ENCODE peak calls at places on chromosomes 6 and 20, in nine cellular contexts. E is psoas muscle; U is pancreas; F is CD8-positive, alpha-beta memory T cell; H is GM23338; P is tibial artery; W is esophagus squamous epithelium; Z is CD4-positive, CD25-positive, alpha-beta regulatory T cell; N is left ventricle myocardium inferior. G is an unnamed sample. For H3K4me1, the result is how much of the 10 kb centered on the place peaks cover.

GRCh38 chr6:65189344-65189743 is 517.7 kb downstream of the EYS start:
- DNase-seq in E (no peak), U (no peak), F (no peak), H (no peak), P (no peak), W (no peak), Z (no peak), N (no peak), G (no peak)

GRCh38 chr6:30007132-30007764 is 53.8 kb upstream of the POLR1H start:
- DNase-seq in E (peak), U (peak), F (no peak), H (peak), P (peak), W (no peak), Z (peak), N (peak), G (peak)

GRCh38 chr6:138307816-138308727 is 69.6 kb upstream of the SMIM28 start:
- DNase-seq in E (no peak), U (no peak), F (no peak), H (peak), P (no peak), W (no peak), Z (no peak), N (peak), G (no peak)

GRCh38 chr6:158027590-158028285 is 46.1 kb downstream of the SYNJ2 start:
- DNase-seq in E (no peak), U (no peak), F (no peak), H (no peak), P (peak), W (no peak), Z (no peak), N (peak), G (no peak)

GRCh38 chr6:53240763-53241162 is 92.1 kb upstream of the GCM1 start:
- DNase-seq in E (no peak), U (no peak), F (no peak), H (no peak), P (no peak), W (no peak), Z (no peak), N (no peak), G (no peak)

GRCh38 chr20:46512943-46513844 is at the start of gene ZNF334:
- DNase-seq in E (peak), U (peak), F (no peak), H (peak), P (peak), W (no peak), Z (no peak), N (peak), G (peak)

GRCh38 chr6:130424704-130425103 is 58.9 kb downstream of the TMEM200A start:
- DNase-seq in E (no peak), U (no peak), F (no peak), H (peak), P (no peak), W (no peak), Z (no peak), N (no peak), G (no peak)

GRCh38 chr6:16800942-16801341 is 39.7 kb upstream of the ATXN1 start:
- DNase-seq in E (no peak), U (no peak), F (no peak), H (no peak), P (no peak), W (no peak), Z (no peak), N (no peak), G (no peak)

GRCh38 chr6:17580518-17581048 is 19.5 kb upstream of the FAM8A1 start:
- DNase-seq in E (peak), U (peak), F (no peak), H (peak), P (peak), W (no peak), Z (no peak), N (peak), G (peak)

GRCh38 chr6:56278186-56278585 is 30.8 kb upstream of the COL21A1 start:
- DNase-seq in E (no peak), U (no peak), F (no peak), H (peak), P (no peak), W (no peak), Z (no peak), N (no peak), G (peak)

GRCh38 chr6:158500016-158500735 is 59.7 kb upstream of the TMEM181 start:
- DNase-seq in E (no peak), U (no peak), F (no peak), H (no peak), P (no peak), W (no peak), Z (no peak), N (no peak), G (no peak)

GRCh38 chr6:9439931-9440330 is 974.9 kb downstream of the TFAP2A start:
- DNase-seq in E (no peak), U (no peak), F (no peak), H (no peak), P (no peak), W (no peak), Z (no peak), N (no peak), G (no peak)

GRCh38 chr6:4358414-4359107 is 223.2 kb upstream of the ECI2 start:
- DNase-seq in E (peak), U (peak), F (no peak), H (peak), P (peak), W (peak), Z (no peak), N (peak), G (peak)

GRCh38 chr20:32195581-32195980 is 12.0 kb downstream of the PLAGL2 start:
- DNase-seq in E (no peak), U (no peak), F (no peak), H (no peak), P (no peak), W (no peak), Z (no peak), N (no peak), G (no peak)

GRCh38 chr6:11381801-11382513 is 149.5 kb upstream of the NEDD9 start:
- DNase-seq in E (no peak), U (no peak), F (peak), H (no peak), P (no peak), W (peak), Z (peak), N (no peak), G (peak)

GRCh38 chr6:90610291-90610670 is 23.4 kb upstream of the MAP3K7 start:
- DNase-seq in E (no peak), U (no peak), F (no peak), H (peak), P (no peak), W (no peak), Z (no peak), N (no peak), G (peak)

GRCh38 chr6:24228681-24229255 is 102.8 kb downstream of the NRSN1 start:
- DNase-seq in E (no peak), U (no peak), F (no peak), H (no peak), P (no peak), W (no peak), Z (no peak), N (no peak), G (no peak)

GRCh38 chr6:17206566-17207072 is 74.5 kb upstream of the RBM24 start:
- DNase-seq in E (no peak), U (no peak), F (no peak), H (no peak), P (no peak), W (no peak), Z (no peak), N (no peak), G (no peak)

GRCh38 chr6:136989591-136990578 is 54.9 kb downstream of the IL20RA start:
- DNase-seq in E (no peak), U (peak), F (no peak), H (peak), P (no peak), W (no peak), Z (no peak), N (peak), G (peak)

GRCh38 chr6:152401978-152402377 is 235.2 kb downstream of the SYNE1 start:
- DNase-seq in E (no peak), U (no peak), F (no peak), H (no peak), P (no peak), W (no peak), Z (no peak), N (no peak), G (no peak)

GRCh38 chr6:15578716-15579391 is 84.0 kb downstream of the DTNBP1 start:
- DNase-seq in E (no peak), U (no peak), F (no peak), H (no peak), P (no peak), W (no peak), Z (no peak), N (no peak), G (no peak)

GRCh38 chr6:41074692-41075436 is 2.1 kb downstream of the NFYA start:
- DNase-seq in E (no peak), U (no peak), F (no peak), H (no peak), P (no peak), W (no peak), Z (no peak), N (no peak), G (no peak)

GRCh38 chr6:127148511-127148910 is 30.0 kb downstream of the RSPO3 start:
- DNase-seq in E (peak), U (no peak), F (no peak), H (no peak), P (no peak), W (no peak), Z (no peak), N (no peak), G (no peak)

GRCh38 chr6:87214831-87215230 is 59.5 kb downstream of the ZNF292 start:
- DNase-seq in E (no peak), U (no peak), F (no peak), H (no peak), P (no peak), W (no peak), Z (no peak), N (no peak), G (no peak)

GRCh38 chr20:47501483-47502270 is at the start of gene NCOA3:
- DNase-seq in E (peak), U (peak), F (peak), H (peak), P (peak), W (peak), Z (peak), N (peak), G (peak)

GRCh38 chr6:38282911-38283310 is 356.8 kb downstream of the BTBD9 start:
- DNase-seq in E (no peak), U (no peak), F (no peak), H (no peak), P (no peak), W (no peak), Z (no peak), N (no peak), G (no peak)
- H3K4me1 ChIP-seq in E (under half), U (under half), F (under half), H (under half), P (under half), W (under half), Z (under half), N (under half), G (under half)

GRCh38 chr20:63653041-63653973 is at the start of gene STMN3:
- DNase-seq in E (peak), U (peak), F (peak), H (peak), P (peak), W (no peak), Z (peak), N (peak), G (peak)

GRCh38 chr20:63653974-63654680 is 903 bp upstream of the STMN3 start:
- DNase-seq in E (no peak), U (no peak), F (no peak), H (no peak), P (no peak), W (no peak), Z (no peak), N (no peak), G (no peak)

GRCh38 chr20:63651942-63652191 is 1.4 kb downstream of the STMN3 start:
- DNase-seq in E (no peak), U (no peak), F (peak), H (peak), P (no peak), W (no peak), Z (no peak), N (no peak), G (no peak)

GRCh38 chr20:63655249-63655648 is 2.0 kb upstream of the STMN3 start:
- DNase-seq in E (no peak), U (no peak), F (no peak), H (no peak), P (no peak), W (no peak), Z (no peak), N (no peak), G (no peak)

GRCh38 chr20:63652192-63652980 is 838 bp downstream of the STMN3 start:
- DNase-seq in E (peak), U (no peak), F (peak), H (peak), P (no peak), W (no peak), Z (peak), N (peak), G (peak)
- H3K4me3 ChIP-seq in E (peak), U (peak), F (peak), H (peak), P (peak), W (peak), Z (no peak), N (peak), G (peak)

GRCh38 chr6:423799-424345 is 32.3 kb downstream of the IRF4 start:
- DNase-seq in E (no peak), U (no peak), F (no peak), H (peak), P (no peak), W (no peak), Z (no peak), N (no peak), G (no peak)
- H3K27ac ChIP-seq in E (no peak), U (no peak), F (no peak), H (no peak), P (no peak), W (no peak), Z (no peak), N (no peak), G (no peak)

DNA sequence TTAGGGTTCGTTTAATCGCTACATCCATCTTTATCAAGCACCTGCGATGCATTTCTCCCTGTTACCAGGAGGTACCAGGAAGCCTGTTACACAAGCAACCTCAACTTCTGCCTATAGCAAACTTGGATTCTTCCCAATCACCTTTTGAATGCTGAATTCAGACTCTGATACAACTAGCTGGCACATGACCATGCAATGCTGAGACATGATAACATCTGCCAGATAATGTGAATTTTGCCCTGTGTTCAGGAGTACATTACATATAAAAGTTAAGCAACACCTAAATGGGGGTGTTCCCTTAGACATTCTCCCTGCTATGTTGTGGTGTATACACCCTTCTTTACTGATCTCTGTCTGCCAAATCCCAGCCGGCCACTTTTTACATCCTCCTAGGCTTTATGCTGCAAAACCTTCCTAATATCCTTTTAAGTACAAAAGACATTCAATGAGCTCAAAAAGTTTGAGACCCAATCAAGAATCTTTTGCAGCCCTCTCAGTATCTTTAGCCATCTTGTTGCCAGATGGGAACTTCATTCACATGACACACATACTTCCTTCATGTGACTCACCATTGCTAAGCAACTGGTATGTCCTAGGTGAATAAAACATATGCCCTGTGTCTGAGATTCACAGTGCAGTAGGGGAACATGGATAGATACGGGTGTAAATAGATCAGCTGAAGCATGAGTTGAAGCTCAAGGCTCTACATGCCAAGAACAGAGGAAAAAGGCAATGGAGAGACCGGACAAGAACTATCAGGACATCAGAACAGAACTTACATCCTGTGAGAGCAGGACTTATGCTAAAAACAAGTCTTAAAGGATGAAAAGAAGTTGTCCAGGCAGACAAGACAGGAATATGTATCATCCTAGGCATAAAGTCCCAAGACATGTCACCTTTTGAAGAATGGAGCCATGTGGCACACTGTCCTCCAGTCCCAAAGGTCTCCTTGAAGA is 84.3 kb downstream of the ZHX3 start:
- DNase-seq in E (no peak), U (no peak), F (no peak), H (no peak), P (no peak), W (no peak), Z (no peak), N (no peak), G (no peak)
- H3K4me1 ChIP-seq in E (half or more), U (under half), F (under half), H (under half), P (under half), W (half or more), Z (under half), N (half or more), G (under half)

DNA sequence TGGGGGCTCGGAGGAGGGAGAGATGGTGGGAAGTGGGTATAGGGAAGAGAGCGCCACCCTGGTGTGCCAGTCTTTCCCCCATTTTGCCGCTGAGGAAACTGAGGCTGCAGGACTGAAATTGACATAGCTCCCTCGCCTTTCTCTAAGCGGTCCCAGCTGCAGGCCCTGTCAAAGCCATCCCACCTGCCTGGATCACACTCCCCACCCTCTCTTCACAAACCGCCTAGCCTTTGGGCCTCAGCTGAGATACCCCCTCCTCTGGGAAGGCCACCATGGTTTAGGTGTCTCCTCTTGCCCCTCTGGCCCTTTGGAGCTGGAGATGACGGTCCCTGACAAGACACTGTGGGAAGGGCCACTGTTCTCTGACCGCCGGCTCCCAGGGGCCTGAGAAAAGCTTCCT is 16.9 kb downstream of the SRC start:
- DNase-seq in E (no peak), U (no peak), F (no peak), H (no peak), P (peak), W (no peak), Z (no peak), N (no peak), G (no peak)
- H3K4me3 ChIP-seq in E (no peak), U (no peak), F (no peak), H (no peak), P (no peak), W (no peak), Z (no peak), N (no peak), G (no peak)

DNA sequence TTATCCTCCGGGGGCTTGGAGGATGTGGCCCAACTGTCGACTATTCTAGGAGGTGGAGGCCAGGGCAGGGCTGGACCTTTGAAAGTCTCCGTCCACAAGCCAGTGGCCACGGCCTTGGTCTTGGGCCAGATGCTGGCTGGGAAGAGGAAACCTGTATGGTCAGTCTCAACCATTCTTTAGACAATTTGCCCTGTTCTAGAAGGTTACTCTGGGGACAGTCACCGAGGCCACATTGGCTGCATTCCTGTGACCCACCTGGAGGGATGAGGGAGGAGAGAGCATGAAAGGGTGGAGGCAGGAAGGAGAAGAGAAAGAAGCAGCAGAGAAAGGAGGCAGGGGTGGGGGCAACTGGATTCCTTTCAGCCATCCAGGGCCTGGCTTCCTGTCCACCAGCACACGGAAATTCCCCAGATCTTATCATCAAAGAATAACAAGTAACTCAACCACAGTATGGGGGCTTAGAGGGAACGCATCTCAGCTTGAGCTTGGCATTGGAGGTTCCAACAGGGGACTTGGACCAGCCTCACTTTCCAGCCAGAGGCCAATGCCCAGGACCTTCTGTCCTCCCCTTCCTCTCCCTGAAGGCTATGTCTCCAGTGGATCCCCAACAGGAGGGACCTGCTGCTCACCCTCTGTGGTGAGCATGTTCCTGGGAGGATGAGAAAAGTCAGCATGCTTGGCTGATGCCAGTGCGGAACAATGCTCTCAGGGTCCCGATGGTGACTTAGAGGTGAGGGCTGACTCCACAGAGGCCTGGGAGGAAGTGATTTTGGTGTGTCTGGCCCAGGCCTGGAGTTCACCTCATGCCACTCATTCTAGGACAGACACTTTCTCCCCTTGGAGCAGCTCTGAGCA is 30.4 kb downstream of the TGM2 start:
- DNase-seq in E (peak), U (no peak), F (no peak), H (peak), P (peak), W (no peak), Z (no peak), N (no peak), G (no peak)
- H3K27ac ChIP-seq in E (peak), U (peak), F (no peak), H (no peak), P (peak), W (peak), Z (no peak), N (peak), G (no peak)

DNA sequence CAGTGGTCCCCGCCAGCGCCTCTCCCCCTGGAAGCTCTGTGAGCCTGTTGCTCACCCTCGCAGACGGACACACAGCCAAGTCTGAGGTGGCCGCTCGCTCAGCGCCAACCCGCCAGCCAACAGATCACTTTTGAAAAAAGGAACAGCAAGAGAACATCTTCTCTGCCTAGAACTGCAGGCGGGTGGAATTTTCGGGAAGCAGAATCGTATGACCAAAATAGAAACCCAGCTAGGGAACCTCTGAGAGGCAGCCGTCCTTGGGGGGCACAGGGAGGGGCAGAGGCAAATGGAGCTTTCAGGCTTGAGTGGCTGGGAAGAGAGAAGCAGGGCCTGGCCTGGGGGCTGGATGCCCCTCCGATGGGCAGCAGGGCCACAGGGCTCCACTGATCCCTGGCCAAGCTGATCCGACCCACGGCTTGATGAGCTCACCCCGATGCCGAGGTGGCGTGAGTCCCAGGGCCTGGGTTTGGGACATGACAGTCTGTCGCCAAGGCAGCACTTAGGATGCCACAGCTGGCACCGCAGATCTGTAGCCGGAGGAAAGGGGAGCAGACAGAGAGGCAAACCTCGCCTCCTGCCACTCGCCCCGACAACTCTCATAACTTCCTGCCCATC is 9.8 kb downstream of the NFATC2 start:
- DNase-seq in E (peak), U (peak), F (peak), H (no peak), P (peak), W (no peak), Z (no peak), N (peak), G (no peak)
- H3K4me1 ChIP-seq in E (under half), U (under half), F (half or more), H (under half), P (under half), W (half or more), Z (half or more), N (half or more), G (under half)

GRCh38 chr20:50085146-50085480 is 27.8 kb downstream of the UBE2V1 start:
- DNase-seq in E (no peak), U (no peak), F (no peak), H (no peak), P (peak), W (no peak), Z (no peak), N (no peak), G (no peak)

GRCh38 chr20:50088022-50088421 is 24.9 kb downstream of the UBE2V1 start:
- DNase-seq in E (no peak), U (no peak), F (no peak), H (no peak), P (no peak), W (no peak), Z (no peak), N (no peak), G (no peak)

GRCh38 chr20:50089140-50089786 is 23.7 kb downstream of the UBE2V1 start:
- DNase-seq in E (no peak), U (no peak), F (no peak), H (no peak), P (no peak), W (no peak), Z (no peak), N (no peak), G (no peak)

GRCh38 chr20:50083034-50083433 is 29.9 kb downstream of the UBE2V1 start:
- DNase-seq in E (no peak), U (no peak), F (no peak), H (no peak), P (peak), W (no peak), Z (no peak), N (no peak), G (no peak)

GRCh38 chr20:50085481-50086365 is 27.2 kb downstream of the UBE2V1 start:
- DNase-seq in E (no peak), U (no peak), F (no peak), H (peak), P (peak), W (no peak), Z (peak), N (no peak), G (peak)
- H3K4me3 ChIP-seq in E (peak), U (no peak), F (peak), H (peak), P (no peak), W (no peak), Z (peak), N (peak), G (no peak)

G was measured in endodermal cell.